ENCODE peak calls at places on chromosomes 5 and 9, in eight cellular contexts. E is GM06990; K is hypothalamus; I is T-helper 1 cell; S is activated naive CD4-positive, alpha-beta T cell treated with anti-CD3 and anti-CD28 coated beads for 36 hours; A is naive thymus-derived CD4-positive, alpha-beta T cell; T is NCI-H524 treated with DMSO at 0.1 percent for 48 hours; U is immature natural killer cell. X is an unnamed sample.

GRCh38 chr9:88997646-88998045 is 6.4 kb downstream of the S1PR3 start:
- DNase-seq in E (no peak), K (no peak), I (no peak), S (no peak), A (no peak), T (no peak), U (no peak), X (no peak)

GRCh38 chr5:172733974-172734346 is 37.0 kb downstream of the DUSP1 start:
- DNase-seq in E (no peak), K (no peak), I (no peak), S (no peak), A (no peak), T (no peak), U (no peak), X (no peak)

GRCh38 chr5:78162253-78162862 is 132.1 kb downstream of the AP3B1 start:
- DNase-seq in E (no peak), K (no peak), I (no peak), S (peak), A (no peak), T (no peak), U (peak), X (no peak)

GRCh38 chr9:107270580-107270979 is 12.5 kb upstream of the RAD23B start:
- DNase-seq in E (no peak), K (no peak), I (no peak), S (no peak), A (no peak), T (no peak), U (no peak), X (no peak)

GRCh38 chr5:78574157-78574673 is 74.4 kb downstream of the LHFPL2 start:
- DNase-seq in E (peak), K (no peak), I (no peak), S (no peak), A (no peak), T (no peak), U (no peak), X (no peak)

GRCh38 chr9:72894342-72894741 is 58.5 kb downstream of the ALDH1A1 start:
- DNase-seq in E (no peak), K (no peak), I (no peak), S (no peak), A (no peak), T (no peak), U (no peak), X (no peak)

GRCh38 chr9:135332979-135333748 is 146.4 kb upstream of the PPP1R26 start:
- DNase-seq in E (no peak), K (no peak), I (no peak), S (no peak), A (no peak), T (no peak), U (no peak), X (no peak)

GRCh38 chr9:116789097-116789496 is 102.0 kb downstream of the TRIM32 start:
- DNase-seq in E (no peak), K (no peak), I (no peak), S (no peak), A (no peak), T (no peak), U (no peak), X (no peak)

GRCh38 chr9:115520626-115521025 is 402.7 kb upstream of the TNC start:
- DNase-seq in E (no peak), K (peak), I (no peak), S (no peak), A (no peak), T (no peak), U (no peak), X (no peak)

GRCh38 chr5:125587631-125588030 is 835.6 kb upstream of the GRAMD2B start:
- DNase-seq in E (no peak), K (no peak), I (no peak), S (no peak), A (no peak), T (no peak), U (no peak), X (no peak)

GRCh38 chr9:137802521-137803243 is 74.9 kb upstream of the CACNA1B start:
- DNase-seq in E (no peak), K (no peak), I (no peak), S (no peak), A (no peak), T (no peak), U (no peak), X (no peak)

GRCh38 chr5:80216096-80216495 is 39.8 kb downstream of the SERINC5 start:
- DNase-seq in E (no peak), K (no peak), I (no peak), S (no peak), A (no peak), T (no peak), U (no peak), X (no peak)

GRCh38 chr5:159444441-159445082 is 114.3 kb upstream of the IL12B start:
- DNase-seq in E (no peak), K (no peak), I (no peak), S (no peak), A (no peak), T (peak), U (no peak), X (no peak)

GRCh38 chr5:39447968-39448367 is 23.2 kb upstream of the DAB2 start:
- DNase-seq in E (no peak), K (no peak), I (no peak), S (no peak), A (no peak), T (no peak), U (no peak), X (no peak)

GRCh38 chr9:125436613-125437443 is 175.2 kb downstream of the GAPVD1 start:
- DNase-seq in E (no peak), K (no peak), I (no peak), S (no peak), A (no peak), T (no peak), U (no peak), X (no peak)

GRCh38 chr5:113447651-113448050 is 12.9 kb upstream of the TSSK1B start:
- DNase-seq in E (no peak), K (no peak), I (no peak), S (no peak), A (no peak), T (peak), U (no peak), X (no peak)

GRCh38 chr9:124302921-124303320 is 45.2 kb downstream of the NEK6 start:
- DNase-seq in E (no peak), K (no peak), I (no peak), S (no peak), A (no peak), T (no peak), U (no peak), X (no peak)

GRCh38 chr9:136545065-136545965 is 533 bp downstream of the NOTCH1 start:
- DNase-seq in E (peak), K (no peak), I (peak), S (peak), A (peak), T (no peak), U (peak), X (peak)

GRCh38 chr5:143019157-143019556 is 249.0 kb downstream of the ARHGAP26 start:
- DNase-seq in E (peak), K (no peak), I (no peak), S (no peak), A (no peak), T (no peak), U (no peak), X (no peak)

GRCh38 chr9:83934569-83935275 is 13.5 kb upstream of the KIF27 start:
- DNase-seq in E (no peak), K (no peak), I (no peak), S (no peak), A (no peak), T (no peak), U (no peak), X (no peak)

GRCh38 chr5:31232273-31232888 is 38.9 kb downstream of the CDH6 start:
- DNase-seq in E (no peak), K (no peak), I (no peak), S (peak), A (no peak), T (no peak), U (no peak), X (no peak)

GRCh38 chr5:139820130-139820529 is 24.5 kb downstream of the PSD2 start:
- DNase-seq in E (no peak), K (no peak), I (no peak), S (no peak), A (no peak), T (no peak), U (no peak), X (no peak)

GRCh38 chr9:97508852-97509251 is 7.4 kb downstream of the TMOD1 start:
- DNase-seq in E (no peak), K (no peak), I (no peak), S (no peak), A (no peak), T (no peak), U (no peak), X (no peak)

GRCh38 chr5:1442222-1443144 is 2.8 kb downstream of the SLC6A3 start:
- DNase-seq in E (no peak), K (no peak), I (no peak), S (no peak), A (no peak), T (no peak), U (no peak), X (no peak)

GRCh38 chr9:37919166-37919955 is 15.4 kb upstream of the SLC25A51 start:
- DNase-seq in E (no peak), K (no peak), I (no peak), S (no peak), A (no peak), T (no peak), U (no peak), X (no peak)

GRCh38 chr9:77756449-77756848 is 108.3 kb upstream of the GNA14 start:
- DNase-seq in E (no peak), K (no peak), I (no peak), S (no peak), A (no peak), T (no peak), U (no peak), X (no peak)

GRCh38 chr9:77848428-77848827 is 183.2 kb downstream of the GNAQ start:
- DNase-seq in E (no peak), K (peak), I (no peak), S (no peak), A (no peak), T (no peak), U (no peak), X (peak)

X was measured in anterior cingulate cortex.